ENCODE peak calls at places on chromosomes 7 and 10, in five cellular contexts. V is H1, S is GM12878, Z is HCT116, Q is K562. J is an unnamed sample.

GRCh38 chr7:157508477-157508881 is 171.7 kb downstream of the DNAJB6 start:
- DNase-seq in V (no peak), S (no peak), Z (no peak), Q (no peak), J (no peak)

GRCh38 chr10:23331567-23332290 is 12.9 kb downstream of the C10orf67 start:
- DNase-seq in V (no peak), S (no peak), Z (no peak), Q (no peak), J (peak)

GRCh38 chr7:26131056-26131589 is 20.9 kb upstream of the NFE2L3 start:
- DNase-seq in V (no peak), S (no peak), Z (no peak), Q (no peak), J (no peak)

GRCh38 chr7:124033093-124033806 is 383 bp upstream of the TMEM229A start:
- DNase-seq in V (peak), S (no peak), Z (no peak), Q (peak), J (no peak)

GRCh38 chr7:65731562-65732035 is 141.3 kb upstream of the VKORC1L1 start:
- DNase-seq in V (peak), S (no peak), Z (no peak), Q (peak), J (no peak)

GRCh38 chr10:29026802-29027201 is 262.1 kb upstream of the LYZL1 start:
- DNase-seq in V (no peak), S (no peak), Z (no peak), Q (no peak), J (no peak)

GRCh38 chr7:1624999-1625927 is 44.8 kb upstream of the ELFN1 start:
- DNase-seq in V (no peak), S (no peak), Z (no peak), Q (peak), J (no peak)

GRCh38 chr10:15457382-15457781 is 86.3 kb upstream of the FAM171A1 start:
- DNase-seq in V (no peak), S (no peak), Z (no peak), Q (no peak), J (no peak)

GRCh38 chr7:41705109-41705871 is 2.4 kb upstream of the INHBA start:
- DNase-seq in V (peak), S (peak), Z (no peak), Q (peak), J (peak)

GRCh38 chr7:142438923-142439515 is 181.2 kb upstream of the PRSS58 start:
- DNase-seq in V (no peak), S (no peak), Z (no peak), Q (no peak), J (no peak)

GRCh38 chr7:16644624-16644986 is 949 bp downstream of the ANKMY2 start:
- DNase-seq in V (no peak), S (no peak), Z (no peak), Q (peak), J (peak)

GRCh38 chr10:119139464-119140067 is 25.9 kb downstream of the SFXN4 start:
- DNase-seq in V (peak), S (no peak), Z (peak), Q (no peak), J (peak)

GRCh38 chr10:69801094-69801433 is 642 bp upstream of the COL13A1 start:
- DNase-seq in V (peak), S (no peak), Z (peak), Q (peak), J (peak)

GRCh38 chr7:112866424-112866823 is 76.2 kb upstream of the TMEM168 start:
- DNase-seq in V (no peak), S (peak), Z (no peak), Q (no peak), J (no peak)

GRCh38 chr7:98283127-98283886 is 1.8 kb downstream of the BRI3 start:
- DNase-seq in V (no peak), S (no peak), Z (no peak), Q (no peak), J (no peak)

GRCh38 chr10:45553155-45553554 is 119.4 kb downstream of the ZFAND4 start:
- DNase-seq in V (no peak), S (no peak), Z (no peak), Q (no peak), J (no peak)

GRCh38 chr7:112173214-112173905 is 32.8 kb downstream of the DOCK4 start:
- DNase-seq in V (no peak), S (no peak), Z (no peak), Q (no peak), J (no peak)

GRCh38 chr7:139845443-139845805 is 16.4 kb downstream of the TBXAS1 start:
- DNase-seq in V (no peak), S (no peak), Z (no peak), Q (no peak), J (no peak)

GRCh38 chr7:39394105-39394504 is 172.1 kb upstream of the YAE1 start:
- DNase-seq in V (no peak), S (no peak), Z (no peak), Q (no peak), J (peak)

GRCh38 chr7:38102486-38102885 is 75.6 kb upstream of the STARD3NL start:
- DNase-seq in V (no peak), S (no peak), Z (no peak), Q (no peak), J (no peak)

DNA sequence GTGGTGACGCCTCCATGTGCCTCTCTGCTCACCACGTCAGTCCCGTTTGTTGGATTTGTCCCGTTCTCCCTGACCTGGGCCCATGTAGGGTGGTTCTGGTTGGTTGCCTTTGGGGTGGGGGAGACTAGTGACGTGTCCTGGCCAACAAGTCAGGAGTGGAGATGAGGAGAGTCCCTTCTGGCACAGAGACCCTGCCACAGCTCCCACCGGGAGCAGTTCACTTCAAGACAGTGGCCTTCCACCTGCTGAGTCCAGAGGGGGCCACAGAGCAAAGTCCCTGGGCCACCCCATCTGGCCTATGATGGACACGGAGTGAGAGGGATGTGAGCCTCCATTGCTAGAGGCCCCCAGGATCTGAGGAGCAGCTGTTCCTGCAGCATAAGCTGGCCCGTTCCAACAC is 405.6 kb downstream of the TCERG1L start:
- DNase-seq in V (no peak), S (no peak), Z (no peak), Q (no peak), J (no peak)
- TF ChIP-seq JUND in V (no peak), S (no peak), Z (no peak), Q (no peak), J (no peak)

GRCh38 chr10:92042541-92042940 is 119.0 kb downstream of the BTAF1 start:
- DNase-seq in V (no peak), S (no peak), Z (no peak), Q (no peak), J (no peak)

GRCh38 chr10:92045641-92046106 is 122.1 kb downstream of the BTAF1 start:
- DNase-seq in V (peak), S (no peak), Z (no peak), Q (no peak), J (no peak)

GRCh38 chr10:92052741-92053140 is 129.2 kb downstream of the BTAF1 start:
- DNase-seq in V (no peak), S (no peak), Z (no peak), Q (no peak), J (no peak)

GRCh38 chr10:92052088-92052487 is 128.5 kb downstream of the BTAF1 start:
- DNase-seq in V (no peak), S (no peak), Z (no peak), Q (no peak), J (no peak)

DNA sequence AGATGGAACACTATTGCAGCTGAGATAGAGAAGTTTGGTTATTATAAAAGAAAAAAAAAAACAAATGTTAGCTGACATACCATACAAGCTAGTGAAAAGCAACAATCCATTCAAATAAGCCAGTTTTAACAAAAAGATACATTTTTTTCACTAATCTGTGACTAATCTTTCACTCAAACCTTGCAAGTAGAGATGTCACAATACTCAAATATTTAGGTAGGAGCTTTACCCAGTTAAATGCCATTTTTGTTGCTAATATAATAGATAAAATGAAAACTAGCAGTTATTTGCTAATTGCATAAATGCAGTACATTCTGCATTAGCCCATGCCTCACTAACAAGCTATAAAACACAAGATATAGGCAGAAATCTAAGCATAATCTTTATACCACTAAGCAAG is 123.6 kb downstream of the BTAF1 start:
- DNase-seq in V (no peak), S (no peak), Z (no peak), Q (no peak), J (no peak)
- TF ChIP-seq JUND in V (no peak), S (no peak), Z (no peak), Q (no peak), J (no peak)

DNA sequence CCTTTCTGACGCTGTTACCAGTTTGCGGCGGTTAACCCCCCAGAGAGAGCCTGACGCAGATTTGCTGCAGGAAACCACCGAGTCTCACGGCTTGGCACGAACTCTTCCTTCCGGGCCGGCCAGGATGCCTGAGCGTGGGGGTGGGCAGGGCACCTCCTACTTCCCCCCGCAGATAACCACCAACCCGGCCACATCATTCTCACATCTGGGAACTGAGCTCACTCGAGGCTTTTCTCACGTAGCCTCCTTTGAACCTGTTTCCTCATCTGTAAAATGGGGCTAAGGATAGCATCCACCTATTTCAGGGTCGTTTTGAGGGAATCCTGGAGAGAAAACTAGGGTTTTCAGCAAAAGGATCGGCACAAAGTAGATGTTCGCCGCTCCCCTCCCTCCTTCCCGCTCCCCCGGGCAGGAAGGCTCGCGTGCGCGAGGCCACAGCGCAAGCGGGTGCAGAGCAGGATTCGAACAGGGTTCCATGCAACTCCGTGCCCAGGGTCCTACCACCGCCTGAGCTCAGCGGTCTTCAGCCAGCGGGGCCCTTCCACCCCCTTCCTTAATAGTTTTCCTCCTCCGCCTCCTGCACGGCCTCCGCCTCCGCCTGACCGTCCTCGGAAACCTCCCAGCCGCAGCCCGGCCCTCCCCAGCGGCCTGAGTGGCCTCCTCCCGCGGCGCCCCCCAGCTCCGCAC is 23.7 kb downstream of the DDIT4 start:
- DNase-seq in V (no peak), S (peak), Z (no peak), Q (peak), J (no peak)
- TF ChIP-seq JUND in V (no peak), S (no peak), Z (no peak), Q (peak), J (no peak)

GRCh38 chr10:77939561-77940001 is 13.0 kb upstream of the DLG5 start:
- DNase-seq in V (no peak), S (no peak), Z (no peak), Q (no peak), J (no peak)
- TF ChIP-seq JUND in V (no peak), S (no peak), Z (no peak), Q (no peak), J (no peak)

GRCh38 chr7:89618269-89618668 is 536.0 kb upstream of the STEAP1 start:
- DNase-seq in V (no peak), S (no peak), Z (no peak), Q (no peak), J (no peak)

GRCh38 chr7:89621925-89622641 is 532.2 kb upstream of the STEAP1 start:
- DNase-seq in V (no peak), S (no peak), Z (no peak), Q (no peak), J (no peak)

GRCh38 chr7:89623018-89623672 is 531.1 kb upstream of the STEAP1 start:
- DNase-seq in V (peak), S (peak), Z (peak), Q (no peak), J (peak)
- TF ChIP-seq JUND in V (no peak), S (no peak), Z (no peak), Q (no peak), J (no peak)

GRCh38 chr10:60448246-60448645 is 58.6 kb upstream of the ANK3 start:
- DNase-seq in V (no peak), S (no peak), Z (no peak), Q (no peak), J (no peak)
- TF ChIP-seq JUND in V (no peak), S (no peak), Z (no peak), Q (no peak), J (no peak)